ENCODE peak calls at places on chromosomes 6 and 20, in eight cellular contexts. K is gastrocnemius medialis; G is A549; O is small intestine; X is hepatocyte; V is CD8-positive, alpha-beta T cell; I is stomach; F is HCT116. M is an unnamed sample.

GRCh38 chr6:37585937-37586336 is 86.2 kb upstream of the CCDC167 start:
- DNase-seq in K (no peak), G (no peak), O (no peak), X (no peak), V (no peak), I (no peak), F (no peak), M (no peak)

GRCh38 chr6:139115980-139116758 is 18.7 kb upstream of the HECA start:
- DNase-seq in K (no peak), G (no peak), O (no peak), X (no peak), V (no peak), I (no peak), F (no peak), M (no peak)

GRCh38 chr6:16548121-16548520 is 213.1 kb downstream of the ATXN1 start:
- DNase-seq in K (no peak), G (no peak), O (no peak), X (no peak), V (no peak), I (no peak), F (no peak), M (no peak)

GRCh38 chr6:74128536-74128935 is 432.5 kb downstream of the CD109 start:
- DNase-seq in K (no peak), G (no peak), O (no peak), X (no peak), V (no peak), I (no peak), F (no peak), M (no peak)

GRCh38 chr20:17803765-17804164 is 104.0 kb downstream of the BANF2 start:
- DNase-seq in K (peak), G (no peak), O (no peak), X (no peak), V (no peak), I (no peak), F (no peak), M (no peak)

GRCh38 chr6:16533210-16533609 is 228.1 kb downstream of the ATXN1 start:
- DNase-seq in K (no peak), G (no peak), O (no peak), X (no peak), V (no peak), I (no peak), F (no peak), M (no peak)

GRCh38 chr6:165515963-165516624 is 146.9 kb downstream of the PDE10A start:
- DNase-seq in K (no peak), G (peak), O (peak), X (no peak), V (no peak), I (no peak), F (peak), M (no peak)

GRCh38 chr6:163098827-163099469 is 315.6 kb upstream of the QKI start:
- DNase-seq in K (no peak), G (no peak), O (no peak), X (no peak), V (no peak), I (no peak), F (no peak), M (no peak)

GRCh38 chr6:45658958-45659357 is 281.2 kb upstream of the SUPT3H start:
- DNase-seq in K (no peak), G (no peak), O (no peak), X (no peak), V (no peak), I (no peak), F (no peak), M (no peak)

GRCh38 chr20:5662769-5663168 is 87.4 kb upstream of the SHLD1 start:
- DNase-seq in K (no peak), G (no peak), O (no peak), X (no peak), V (no peak), I (no peak), F (no peak), M (no peak)

GRCh38 chr20:1841554-1842140 is 53.6 kb upstream of the SIRPA start:
- DNase-seq in K (no peak), G (no peak), O (no peak), X (no peak), V (no peak), I (no peak), F (no peak), M (no peak)
- H3K4me3 ChIP-seq in K (no peak), G (no peak), O (no peak), X (no peak), V (no peak), I (no peak), F (no peak), M (no peak)

GRCh38 chr6:14187408-14187807 is 69.8 kb downstream of the CD83 start:
- DNase-seq in K (no peak), G (no peak), O (no peak), X (no peak), V (no peak), I (no peak), F (no peak), M (no peak)
- H3K4me3 ChIP-seq in K (no peak), G (no peak), O (no peak), X (no peak), V (no peak), I (no peak), F (no peak), M (no peak)

DNA sequence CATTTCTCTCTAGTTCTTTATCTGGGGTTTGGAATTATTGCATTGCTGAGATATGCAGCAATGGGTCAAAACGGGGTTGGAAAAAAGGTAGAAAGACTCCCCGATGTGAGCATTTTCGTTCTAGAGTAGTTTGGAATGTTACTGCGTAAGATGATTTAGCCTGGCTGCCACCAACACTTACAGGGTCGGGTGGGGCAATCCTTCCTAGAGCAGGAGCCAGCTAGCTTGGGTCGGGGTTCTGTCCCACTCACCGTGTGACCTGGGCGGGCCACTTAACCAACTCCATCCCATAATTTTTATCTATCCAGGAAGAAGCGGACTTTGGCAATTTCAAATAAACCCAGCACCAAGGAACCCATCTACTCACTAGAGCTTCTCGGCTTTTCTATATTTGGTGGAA is 72.2 kb downstream of the GPX5 start:
- DNase-seq in K (no peak), G (peak), O (no peak), X (peak), V (no peak), I (no peak), F (peak), M (no peak)
- H3K4me3 ChIP-seq in K (no peak), G (peak), O (no peak), X (peak), V (no peak), I (no peak), F (peak), M (peak)

DNA sequence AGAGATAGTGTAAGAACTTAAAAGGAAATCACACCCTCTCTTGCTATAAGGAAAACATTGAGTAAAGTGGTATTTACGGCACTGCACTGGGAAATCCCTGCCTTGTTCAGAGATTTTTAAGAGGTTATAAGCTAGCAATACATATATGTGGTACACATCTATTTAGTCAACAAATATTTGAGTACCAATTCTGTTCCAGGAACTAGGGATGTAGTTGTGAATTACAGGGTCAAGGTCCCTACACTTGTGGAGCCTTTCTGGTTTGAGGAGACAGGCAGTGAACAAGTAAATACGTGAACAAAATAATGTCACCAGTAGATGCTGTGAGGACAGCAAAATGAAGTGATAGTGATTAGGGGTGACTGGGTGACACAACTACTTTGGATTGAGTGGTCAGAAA is 1.8 kb downstream of the TM9SF4 start:
- DNase-seq in K (no peak), G (no peak), O (peak), X (no peak), V (no peak), I (no peak), F (no peak), M (no peak)
- H3K4me3 ChIP-seq in K (no peak), G (no peak), O (no peak), X (no peak), V (no peak), I (no peak), F (no peak), M (no peak)

DNA sequence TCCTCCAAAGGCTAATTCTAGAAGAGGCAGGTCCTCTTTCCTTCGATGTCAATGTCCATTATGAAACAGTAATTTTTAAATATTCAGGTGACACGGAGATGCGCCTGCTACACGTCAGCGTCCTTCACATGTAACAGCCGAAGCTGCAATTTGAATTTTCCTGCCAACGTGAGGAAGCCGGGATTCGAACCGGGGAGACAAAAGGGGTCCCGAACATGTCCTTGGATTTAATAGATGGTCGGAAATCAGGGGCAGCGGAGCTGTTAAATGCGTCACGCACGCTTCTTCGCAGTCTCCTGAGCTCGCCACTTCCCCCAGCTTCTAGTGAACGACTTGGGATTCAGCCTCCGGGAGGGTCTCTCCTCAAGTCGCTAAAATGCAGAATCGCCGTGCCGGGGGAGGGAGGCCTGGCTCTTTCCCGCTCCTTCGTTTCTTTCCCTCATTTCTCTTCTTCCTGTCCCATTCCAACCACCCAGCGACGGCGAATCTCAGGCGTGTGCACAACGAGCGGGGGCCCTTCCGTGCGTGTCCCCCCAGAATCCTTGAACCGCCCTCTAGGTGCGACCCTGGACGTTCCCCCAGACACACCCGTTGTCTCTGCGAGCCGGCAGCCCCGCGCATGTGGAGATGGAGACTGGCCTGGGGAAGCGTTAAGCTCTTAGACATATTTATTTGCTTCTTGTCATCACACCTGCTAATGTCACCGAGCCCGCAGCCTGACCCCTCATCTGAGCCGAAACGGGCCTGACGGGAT is 1.3 kb upstream of the FOXC1 start:
- DNase-seq in K (no peak), G (no peak), O (no peak), X (peak), V (no peak), I (no peak), F (no peak), M (no peak)
- H3K4me3 ChIP-seq in K (no peak), G (peak), O (no peak), X (no peak), V (no peak), I (peak), F (peak), M (peak)

GRCh38 chr6:1311400-1312192 is at the start of gene FOXQ1:
- DNase-seq in K (no peak), G (peak), O (peak), X (peak), V (no peak), I (peak), F (peak), M (no peak)
- H3K4me3 ChIP-seq in K (peak), G (peak), O (peak), X (peak), V (no peak), I (peak), F (peak), M (peak)